ENCODE peak calls at places on chromosomes 7 and 10, in eight cellular contexts. Q, E, V, F, O, M, J and W are unnamed samples.

GRCh38 chr10:124171561-124171960 is 78.2 kb upstream of the CHST15 start:
- DNase-seq in Q (no peak), E (no peak), V (peak; percentile 11), F (no peak), O (no peak), M (no peak), J (no peak), W (no peak)

GRCh38 chr10:32386623-32387022 is 39.7 kb upstream of the EPC1 start:
- DNase-seq in Q (no peak), E (no peak), V (no peak), F (no peak), O (peak; percentile 33), M (no peak), J (peak; percentile 27), W (no peak)

GRCh38 chr7:44073664-44074348 is 8.4 kb upstream of the PGAM2 start:
- DNase-seq in Q (peak; percentile 45), E (peak; percentile 41), V (peak; percentile 91), F (peak; percentile 66), O (peak; percentile 71), M (peak; percentile 78), J (peak; percentile 66), W (no peak)

GRCh38 chr10:12419279-12419847 is 70.0 kb downstream of the CAMK1D start:
- DNase-seq in Q (peak; percentile 19), E (peak; percentile 95), V (no peak), F (no peak), O (peak; percentile 99), M (peak; percentile 50), J (peak; percentile 99), W (peak; percentile 81)

GRCh38 chr10:84829121-84829520 is 500.7 kb downstream of the CCSER2 start:
- DNase-seq in Q (no peak), E (no peak), V (no peak), F (no peak), O (no peak), M (no peak), J (no peak), W (no peak)

GRCh38 chr10:11227103-11227502 is 209.4 kb downstream of the CELF2 start:
- DNase-seq in Q (no peak), E (no peak), V (no peak), F (peak; percentile 61), O (no peak), M (no peak), J (no peak), W (no peak)

GRCh38 chr10:62844280-62845011 is 28.3 kb upstream of the EGR2 start:
- DNase-seq in Q (no peak), E (no peak), V (no peak), F (no peak), O (no peak), M (no peak), J (no peak), W (no peak)

GRCh38 chr7:135678612-135679575 is 16.6 kb downstream of the STMP1 start:
- DNase-seq in Q (peak; percentile 59), E (peak; percentile 73), V (no peak), F (no peak), O (peak; percentile 78), M (peak; percentile 78), J (peak; percentile 86), W (peak; percentile 61)

GRCh38 chr10:42990721-42991441 is 86.0 kb upstream of the RET start:
- DNase-seq in Q (no peak), E (no peak), V (peak; percentile 9), F (no peak), O (no peak), M (no peak), J (no peak), W (no peak)

GRCh38 chr10:60677541-60678129 is 100.6 kb upstream of the CDK1 start:
- DNase-seq in Q (no peak), E (no peak), V (no peak), F (peak; percentile 14), O (no peak), M (no peak), J (no peak), W (no peak)

GRCh38 chr10:122263971-122264370 is 7.1 kb upstream of the BTBD16 start:
- DNase-seq in Q (no peak), E (peak; percentile 96), V (no peak), F (no peak), O (peak; percentile 75), M (no peak), J (peak; percentile 88), W (peak; percentile 63)

GRCh38 chr10:126867567-126868365 is 37.5 kb upstream of the DOCK1 start:
- DNase-seq in Q (no peak), E (peak; percentile 100), V (no peak), F (no peak), O (peak; percentile 97), M (no peak), J (peak; percentile 79), W (peak; percentile 100)

GRCh38 chr10:70478191-70479160 is at the start of gene PALD1:
- DNase-seq in Q (no peak), E (no peak), V (peak; percentile 64), F (peak; percentile 25), O (peak; percentile 14), M (peak; percentile 68), J (no peak), W (no peak)

GRCh38 chr10:82813856-82814255 is 938.9 kb downstream of the NRG3 start:
- DNase-seq in Q (no peak), E (peak; percentile 12), V (no peak), F (no peak), O (peak; percentile 18), M (peak; percentile 64), J (no peak), W (no peak)

DNA sequence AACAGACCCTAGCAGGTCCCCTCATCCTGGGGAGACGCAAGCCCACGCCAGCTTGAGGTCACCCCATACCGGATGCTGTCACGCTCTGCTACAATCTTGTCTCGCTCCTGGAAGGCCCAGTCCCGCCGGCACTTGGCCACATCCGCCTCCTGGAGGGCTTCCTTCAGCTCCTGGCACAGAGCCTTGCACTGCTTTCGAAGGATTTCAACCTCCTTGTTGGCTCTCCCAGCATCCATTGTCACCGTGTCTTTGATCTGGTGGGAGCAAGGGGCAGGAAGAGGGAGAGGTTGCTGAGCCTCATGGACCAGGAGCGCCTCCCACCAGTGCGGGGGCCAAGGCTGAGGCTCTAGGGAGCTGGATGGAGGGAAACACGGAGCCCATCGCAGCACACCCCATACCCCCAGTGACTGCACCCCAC is 90.9 kb downstream of the DLG5 start:
- DNase-seq in Q (no peak), E (no peak), V (no peak), F (no peak), O (no peak), M (peak; percentile 8), J (no peak), W (no peak)
- H3K4me3 ChIP-seq in Q (no peak overlapping the region), E (no peak overlapping the region), V (no peak overlapping the region), F (no peak overlapping the region), O (no peak overlapping the region), M (no peak overlapping the region), J (no peak overlapping the region), W (no peak overlapping the region)

GRCh38 chr7:81321922-81322321 is 403.1 kb upstream of the SEMA3C start:
- DNase-seq in Q (no peak), E (no peak), V (no peak), F (no peak), O (no peak), M (no peak), J (no peak), W (no peak)

GRCh38 chr7:81317741-81318140 is 398.9 kb upstream of the SEMA3C start:
- DNase-seq in Q (no peak), E (no peak), V (no peak), F (no peak), O (no peak), M (no peak), J (no peak), W (no peak)
- TF ChIP-seq CTCF in Q (no peak), E (no peak), V (no peak), F (no peak), O (no peak), M (no peak), J (no peak), W (no peak)

GRCh38 chr7:12729112-12729511 is 41.7 kb downstream of the ARL4A start:
- DNase-seq in Q (peak; percentile 19), E (peak; percentile 34), V (peak; percentile 54), F (peak; percentile 49), O (peak; percentile 54), M (peak; percentile 74), J (peak; percentile 15), W (no peak)

GRCh38 chr7:12730523-12730922 is 43.1 kb downstream of the ARL4A start:
- DNase-seq in Q (no peak), E (no peak), V (no peak), F (no peak), O (no peak), M (no peak), J (no peak), W (no peak)

GRCh38 chr7:12732428-12732827 is 45.0 kb downstream of the ARL4A start:
- DNase-seq in Q (no peak), E (no peak), V (no peak), F (no peak), O (no peak), M (no peak), J (no peak), W (no peak)

GRCh38 chr7:12731775-12732174 is 44.3 kb downstream of the ARL4A start:
- DNase-seq in Q (no peak), E (no peak), V (no peak), F (no peak), O (no peak), M (no peak), J (no peak), W (no peak)

DNA sequence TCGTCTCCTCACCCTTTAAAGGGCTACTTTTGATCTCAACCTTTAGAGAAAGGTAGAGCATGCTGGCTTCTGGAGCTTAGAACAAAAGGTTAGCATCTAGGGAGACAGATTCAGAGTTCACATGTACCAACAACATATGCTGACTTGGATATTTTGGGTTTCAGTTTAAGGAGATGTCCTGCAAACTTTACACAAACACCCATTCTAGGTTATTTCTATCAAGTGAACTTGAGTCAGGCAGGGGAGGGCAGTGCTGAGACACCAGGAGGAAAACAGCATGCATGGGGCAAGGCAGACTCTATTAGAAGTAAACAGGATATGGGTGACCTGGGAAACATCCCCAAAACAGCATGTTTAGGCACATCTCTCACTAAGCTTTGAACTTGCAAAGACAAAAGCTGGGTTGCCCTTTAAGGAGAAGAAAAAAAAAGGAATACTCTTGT is 43.8 kb downstream of the ARL4A start:
- DNase-seq in Q (no peak), E (peak; percentile 31), V (no peak), F (no peak), O (peak; percentile 63), M (no peak), J (peak; percentile 36), W (no peak)
- H3K4me3 ChIP-seq in Q (no peak overlapping the region), E (no peak overlapping the region), V (no peak overlapping the region), F (no peak overlapping the region), O (no peak overlapping the region), M (no peak overlapping the region), J (no peak overlapping the region), W (no peak overlapping the region)

GRCh38 chr7:151077705-151078232 is 2.8 kb downstream of the FASTK start:
- DNase-seq in Q (no peak), E (no peak), V (no peak), F (no peak), O (no peak), M (no peak), J (no peak), W (no peak)

GRCh38 chr7:151078233-151079040 is 2.2 kb downstream of the FASTK start:
- DNase-seq in Q (no peak), E (peak; percentile 45), V (no peak), F (no peak), O (peak; percentile 61), M (no peak), J (no peak), W (no peak)

GRCh38 chr7:151075662-151075971 is 5.0 kb downstream of the FASTK start:
- DNase-seq in Q (no peak), E (no peak), V (no peak), F (no peak), O (no peak), M (no peak), J (no peak), W (no peak)

GRCh38 chr7:151075978-151076426 is 4.6 kb downstream of the FASTK start:
- DNase-seq in Q (no peak), E (no peak), V (no peak), F (no peak), O (no peak), M (no peak), J (no peak), W (no peak)

GRCh38 chr7:151076863-151077704 is 3.5 kb downstream of the FASTK start:
- DNase-seq in Q (no peak), E (no peak), V (no peak), F (no peak), O (no peak), M (no peak), J (no peak), W (no peak)
- TF ChIP-seq CTCF in Q (no peak), E (peak; percentile 39), V (no peak), F (no peak), O (peak; percentile 31), M (peak; percentile 13), J (peak; percentile 31), W (peak; percentile 42)